ENCODE peak calls at places on chromosomes 2 and 18, in eight cellular contexts. L, Q, A, X, B, Z, W and I are unnamed samples.

GRCh38 chr18:58570360-58571064 is 58.4 kb downstream of the ALPK2 start:
- DNase-seq in L (no peak), Q (no peak), A (no peak), X (no peak), B (no peak), Z (no peak), W (no peak), I (no peak)

GRCh38 chr2:134845719-134846118 is 7.3 kb downstream of the ACMSD start:
- DNase-seq in L (peak), Q (peak), A (peak), X (no peak), B (no peak), Z (no peak), W (no peak), I (peak)

GRCh38 chr2:230661072-230661957 is 51.3 kb upstream of the CAB39 start:
- DNase-seq in L (no peak), Q (no peak), A (no peak), X (no peak), B (no peak), Z (no peak), W (no peak), I (no peak)

GRCh38 chr2:68813596-68813995 is 57.6 kb downstream of the BMP10 start:
- DNase-seq in L (no peak), Q (no peak), A (no peak), X (no peak), B (no peak), Z (no peak), W (no peak), I (no peak)

GRCh38 chr18:13500891-13501887 is 225.2 kb downstream of the FAM210A start:
- DNase-seq in L (peak), Q (peak), A (peak), X (peak), B (peak), Z (no peak), W (peak), I (peak)

GRCh38 chr2:70965506-70965905 is 12.9 kb upstream of the ANKRD53 start:
- DNase-seq in L (no peak), Q (no peak), A (no peak), X (no peak), B (no peak), Z (no peak), W (no peak), I (no peak)

GRCh38 chr2:137957033-137957432 is 7.2 kb upstream of the HNMT start:
- DNase-seq in L (peak), Q (peak), A (peak), X (no peak), B (no peak), Z (no peak), W (no peak), I (peak)

GRCh38 chr2:8679827-8680731 is 1.8 kb upstream of the ID2 start:
- DNase-seq in L (peak), Q (peak), A (no peak), X (peak), B (no peak), Z (no peak), W (no peak), I (no peak)

GRCh38 chr18:33440384-33441043 is at the start of gene CCDC178:
- DNase-seq in L (no peak), Q (peak), A (no peak), X (peak), B (peak), Z (peak), W (peak), I (no peak)

GRCh38 chr18:12842459-12843380 is 41.3 kb downstream of the PTPN2 start:
- DNase-seq in L (no peak), Q (peak), A (no peak), X (no peak), B (no peak), Z (no peak), W (peak), I (no peak)

GRCh38 chr2:203808041-203808750 is 59.4 kb upstream of the CTLA4 start:
- DNase-seq in L (peak), Q (peak), A (peak), X (no peak), B (no peak), Z (peak), W (peak), I (peak)

GRCh38 chr2:29920631-29921559 is 491 bp downstream of the ALK start:
- DNase-seq in L (peak), Q (peak), A (no peak), X (no peak), B (no peak), Z (peak), W (peak), I (no peak)

GRCh38 chr2:42153944-42154593 is 15.1 kb upstream of the EML4 start:
- DNase-seq in L (no peak), Q (no peak), A (no peak), X (no peak), B (no peak), Z (no peak), W (no peak), I (no peak)

GRCh38 chr2:217946071-217946470 is 56.7 kb downstream of the TNS1 start:
- DNase-seq in L (no peak), Q (no peak), A (no peak), X (peak), B (no peak), Z (no peak), W (no peak), I (no peak)

GRCh38 chr2:137886432-137886831 is 77.8 kb upstream of the HNMT start:
- DNase-seq in L (peak), Q (no peak), A (no peak), X (no peak), B (no peak), Z (no peak), W (peak), I (no peak)

GRCh38 chr2:159968282-159968900 is 94.0 kb downstream of the PLA2R1 start:
- DNase-seq in L (peak), Q (peak), A (peak), X (peak), B (no peak), Z (peak), W (peak), I (peak)

GRCh38 chr2:157339965-157340655 is 14.5 kb upstream of the ERMN start:
- DNase-seq in L (no peak), Q (peak), A (no peak), X (no peak), B (no peak), Z (no peak), W (no peak), I (no peak)

GRCh38 chr2:7023542-7023941 is 106.3 kb downstream of the RNF144A start:
- DNase-seq in L (no peak), Q (peak), A (no peak), X (no peak), B (no peak), Z (no peak), W (no peak), I (no peak)

GRCh38 chr18:27713727-27714080 is 463.2 kb downstream of the CDH2 start:
- DNase-seq in L (no peak), Q (peak), A (peak), X (no peak), B (no peak), Z (no peak), W (no peak), I (peak)

GRCh38 chr18:22831441-22831904 is 101.7 kb upstream of the RBBP8 start:
- DNase-seq in L (peak), Q (peak), A (no peak), X (no peak), B (no peak), Z (no peak), W (no peak), I (no peak)

GRCh38 chr2:4670331-4670730 is 967.0 kb downstream of the DCDC2C start:
- DNase-seq in L (no peak), Q (no peak), A (no peak), X (no peak), B (no peak), Z (no peak), W (no peak), I (no peak)

GRCh38 chr2:135030826-135031225 is 16.4 kb downstream of the MAP3K19 start:
- DNase-seq in L (peak), Q (peak), A (peak), X (no peak), B (no peak), Z (no peak), W (peak), I (no peak)

GRCh38 chr2:187422277-187422676 is 25.8 kb downstream of the CALCRL start:
- DNase-seq in L (peak), Q (no peak), A (no peak), X (no peak), B (no peak), Z (no peak), W (no peak), I (no peak)

DNA sequence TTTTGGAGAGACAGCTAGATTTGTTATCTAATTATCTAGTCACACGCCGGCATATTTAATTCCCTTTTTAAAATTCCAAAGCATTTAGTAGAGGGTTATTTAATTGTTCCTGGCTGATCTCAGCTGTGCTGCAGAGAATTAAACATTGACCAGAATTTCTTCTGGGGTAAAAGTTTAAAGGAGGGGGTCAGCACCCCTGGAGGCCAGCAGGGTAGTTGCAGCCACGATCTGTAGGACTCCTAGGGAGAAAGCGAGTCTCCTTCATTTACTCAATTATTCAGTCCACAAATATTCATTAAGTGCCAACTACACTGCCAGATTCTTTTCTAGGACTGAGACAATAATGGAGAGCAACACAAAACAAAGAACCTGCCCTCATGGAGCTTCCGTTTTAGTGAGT is 294.3 kb downstream of the RDH14 start:
- DNase-seq in L (no peak), Q (no peak), A (no peak), X (no peak), B (no peak), Z (no peak), W (peak), I (no peak)
- TF ChIP-seq CTCF in L (no peak), Q (no peak), A (peak), X (no peak), B (peak), Z (peak), W (peak), I (peak)

GRCh38 chr2:177598321-177598922 is 205.8 kb downstream of the AGPS start:
- DNase-seq in L (no peak), Q (peak), A (no peak), X (peak), B (no peak), Z (no peak), W (no peak), I (peak)
- TF ChIP-seq CTCF in L (no peak), Q (no peak), A (no peak), X (no peak), B (no peak), Z (no peak), W (no peak), I (no peak)

GRCh38 chr2:82345910-82346309 is 2041.4 kb upstream of the LRRTM1 start:
- DNase-seq in L (no peak), Q (no peak), A (no peak), X (no peak), B (no peak), Z (no peak), W (no peak), I (no peak)

GRCh38 chr2:82340578-82341053 is 2036.1 kb upstream of the LRRTM1 start:
- DNase-seq in L (no peak), Q (no peak), A (no peak), X (no peak), B (no peak), Z (no peak), W (no peak), I (no peak)

GRCh38 chr2:82339805-82340204 is 2035.3 kb upstream of the LRRTM1 start:
- DNase-seq in L (no peak), Q (no peak), A (no peak), X (no peak), B (no peak), Z (no peak), W (no peak), I (no peak)

GRCh38 chr2:82342351-82342750 is 2037.8 kb upstream of the LRRTM1 start:
- DNase-seq in L (no peak), Q (no peak), A (no peak), X (no peak), B (no peak), Z (no peak), W (no peak), I (no peak)

DNA sequence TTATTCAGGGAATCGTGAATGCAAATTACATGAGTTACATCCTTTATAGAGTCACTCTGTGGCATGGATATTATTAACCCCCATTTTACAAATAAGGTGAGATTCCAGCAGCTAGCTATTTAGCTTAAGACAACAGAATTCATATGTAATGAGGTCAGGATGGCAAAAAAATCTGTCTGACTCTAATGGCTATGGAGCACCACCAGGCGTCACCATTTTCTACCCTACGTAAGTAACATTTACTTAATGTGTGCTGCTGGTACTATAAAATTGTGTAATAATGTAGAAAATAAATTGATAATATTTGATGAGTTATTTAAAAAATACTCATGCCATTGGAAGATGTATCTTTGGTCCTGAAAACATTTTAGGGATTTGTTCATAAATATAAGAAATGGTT is 2040.1 kb upstream of the LRRTM1 start:
- DNase-seq in L (no peak), Q (no peak), A (no peak), X (no peak), B (no peak), Z (no peak), W (peak), I (no peak)
- TF ChIP-seq CTCF in L (no peak), Q (no peak), A (peak), X (no peak), B (no peak), Z (peak), W (peak), I (no peak)

DNA sequence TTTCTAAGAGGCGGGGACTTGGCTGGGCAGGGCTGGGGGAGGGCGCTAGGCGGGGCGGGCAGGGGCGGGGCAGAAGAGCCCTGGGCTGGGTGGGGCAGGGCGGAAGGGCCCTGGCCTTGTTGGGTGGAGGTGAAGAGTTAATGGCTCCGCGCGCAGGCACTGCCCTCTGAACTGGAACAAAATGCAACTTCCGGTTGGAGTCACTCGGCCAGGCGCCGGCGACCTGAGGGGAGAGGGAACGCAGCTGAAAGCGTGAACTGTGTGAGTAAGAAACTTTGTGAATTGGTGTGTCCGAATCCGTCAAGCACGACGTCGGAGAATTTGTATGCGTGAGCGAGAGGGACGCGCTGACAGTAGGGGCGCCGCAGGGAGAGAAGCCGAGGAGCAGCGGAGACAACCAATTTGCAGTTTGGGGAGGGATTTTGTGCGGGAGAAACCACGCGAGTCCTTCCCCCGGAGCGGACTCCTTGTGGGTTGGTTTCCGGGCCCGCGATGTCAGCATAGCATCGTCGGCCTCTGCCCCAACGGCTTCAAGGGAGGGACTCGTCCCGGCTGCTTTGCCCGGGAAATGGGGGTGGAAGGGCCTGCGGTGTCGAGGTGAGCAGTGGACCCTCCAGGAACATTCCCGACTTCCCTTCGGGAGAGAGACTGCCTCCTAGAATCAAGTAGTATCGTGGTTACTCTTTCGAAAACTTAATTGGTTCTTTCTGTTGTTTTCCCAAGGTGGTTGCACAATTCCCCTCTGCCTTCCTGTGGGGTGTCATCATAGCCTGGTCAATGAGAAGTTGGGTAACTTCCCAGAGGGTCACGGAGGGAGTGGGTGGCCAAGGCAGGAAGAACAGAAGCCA is at the start of gene TANK:
- DNase-seq in L (peak), Q (peak), A (peak), X (peak), B (peak), Z (peak), W (peak), I (peak)
- TF ChIP-seq CTCF in L (no peak), Q (no peak), A (peak), X (no peak), B (no peak), Z (no peak), W (no peak), I (peak)

GRCh38 chr2:10981461-10981860 is 69.7 kb downstream of the KCNF1 start:
- DNase-seq in L (no peak), Q (no peak), A (no peak), X (no peak), B (no peak), Z (no peak), W (no peak), I (no peak)
- TF ChIP-seq CTCF in L (no peak), Q (no peak), A (no peak), X (no peak), B (no peak), Z (no peak), W (no peak), I (no peak)

DNA sequence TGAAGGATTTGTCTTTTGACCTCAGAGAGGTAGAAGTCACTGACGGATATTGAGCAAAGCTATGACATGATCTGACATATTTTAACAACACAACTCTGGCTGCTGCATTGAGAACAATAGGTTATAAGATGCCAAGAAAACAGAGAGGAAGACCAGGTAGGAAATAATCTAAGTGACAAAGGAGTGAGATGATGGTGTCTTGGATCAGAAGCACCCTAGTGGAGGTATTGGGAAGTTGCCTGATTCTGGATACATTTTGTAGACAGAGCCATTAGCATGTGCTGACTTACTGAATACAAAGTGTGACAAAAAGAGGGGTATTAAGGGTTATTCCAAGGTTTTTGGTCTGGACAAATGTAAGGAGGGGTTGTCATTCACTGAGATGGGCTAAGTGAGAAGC is 1438.1 kb downstream of the DPP10 start:
- DNase-seq in L (peak), Q (no peak), A (no peak), X (no peak), B (no peak), Z (no peak), W (peak), I (no peak)
- TF ChIP-seq CTCF in L (no peak), Q (no peak), A (no peak), X (no peak), B (no peak), Z (peak), W (peak), I (no peak)